ENCODE peak calls at places on chromosomes 6 and 20, in seven cellular contexts. One of them, this sample, is unnamed.
A peak's percentile ranks its signal among the peaks of the same experiment; 100 is the strongest.

GRCh38 chr6:27839303-27840081 is 72.7 kb downstream of the OR2B2 start:
- DNase-seq in ureter: no peak
- DNase-seq in HT-29: peak; percentile 64
- DNase-seq in smooth muscle cell of the brain vasculature: no peak
- DNase-seq in fibroblast of mammary gland: peak; percentile 96
- DNase-seq in ELR: peak; percentile 91
- DNase-seq in COR-L47: peak; percentile 52
- DNase-seq in this sample: peak; percentile 92

GRCh38 chr6:13406781-13407180 is 78.4 kb upstream of the TBC1D7 start:
- DNase-seq in ureter: no peak
- DNase-seq in HT-29: peak; percentile 28
- DNase-seq in smooth muscle cell of the brain vasculature: no peak
- DNase-seq in fibroblast of mammary gland: no peak
- DNase-seq in ELR: no peak
- DNase-seq in COR-L47: no peak
- DNase-seq in this sample: peak; percentile 33

GRCh38 chr6:44133003-44133931 is 5.9 kb downstream of the TMEM63B start:
- DNase-seq in ureter: peak; percentile 62
- DNase-seq in HT-29: peak; percentile 57
- DNase-seq in smooth muscle cell of the brain vasculature: no peak
- DNase-seq in fibroblast of mammary gland: peak; percentile 33
- DNase-seq in ELR: peak; percentile 57
- DNase-seq in COR-L47: peak; percentile 54
- DNase-seq in this sample: peak; percentile 43

GRCh38 chr20:2539341-2539740 is 3.0 kb downstream of the TMC2 start:
- DNase-seq in ureter: no peak
- DNase-seq in HT-29: no peak
- DNase-seq in smooth muscle cell of the brain vasculature: no peak
- DNase-seq in fibroblast of mammary gland: no peak
- DNase-seq in ELR: no peak
- DNase-seq in COR-L47: no peak
- DNase-seq in this sample: no peak

GRCh38 chr6:144778773-144779531 is 493.8 kb downstream of the UTRN start:
- DNase-seq in ureter: no peak
- DNase-seq in HT-29: peak; percentile 11
- DNase-seq in smooth muscle cell of the brain vasculature: no peak
- DNase-seq in fibroblast of mammary gland: no peak
- DNase-seq in ELR: peak; percentile 20
- DNase-seq in COR-L47: no peak
- DNase-seq in this sample: peak; percentile 17

GRCh38 chr6:1940381-1940780 is 305.0 kb downstream of the GMDS start:
- DNase-seq in ureter: no peak
- DNase-seq in HT-29: no peak
- DNase-seq in smooth muscle cell of the brain vasculature: peak; percentile 40
- DNase-seq in fibroblast of mammary gland: no peak
- DNase-seq in ELR: no peak
- DNase-seq in COR-L47: no peak
- DNase-seq in this sample: no peak

GRCh38 chr6:31736026-31736767 is at the start of gene CLIC1:
- DNase-seq in ureter: peak; percentile 93
- DNase-seq in HT-29: peak; percentile 86
- DNase-seq in smooth muscle cell of the brain vasculature: no peak
- DNase-seq in fibroblast of mammary gland: peak; percentile 74
- DNase-seq in ELR: peak; percentile 93
- DNase-seq in COR-L47: peak; percentile 63
- DNase-seq in this sample: peak; percentile 87

GRCh38 chr20:9352740-9353139 is 161.7 kb upstream of the LAMP5 start:
- DNase-seq in ureter: no peak
- DNase-seq in HT-29: no peak
- DNase-seq in smooth muscle cell of the brain vasculature: no peak
- DNase-seq in fibroblast of mammary gland: no peak
- DNase-seq in ELR: no peak
- DNase-seq in COR-L47: no peak
- DNase-seq in this sample: no peak

GRCh38 chr6:4805553-4806307 is 29.5 kb downstream of the CDYL start:
- DNase-seq in ureter: no peak
- DNase-seq in HT-29: peak; percentile 72
- DNase-seq in smooth muscle cell of the brain vasculature: no peak
- DNase-seq in fibroblast of mammary gland: peak; percentile 36
- DNase-seq in ELR: peak; percentile 59
- DNase-seq in COR-L47: peak; percentile 64
- DNase-seq in this sample: peak; percentile 63

GRCh38 chr6:6751615-6752014 is 163.1 kb downstream of the LY86 start:
- DNase-seq in ureter: peak; percentile 60
- DNase-seq in HT-29: no peak
- DNase-seq in smooth muscle cell of the brain vasculature: no peak
- DNase-seq in fibroblast of mammary gland: peak; percentile 33
- DNase-seq in ELR: no peak
- DNase-seq in COR-L47: no peak
- DNase-seq in this sample: peak; percentile 46

GRCh38 chr6:51892750-51893149 is 194.7 kb downstream of the PKHD1 start:
- DNase-seq in ureter: no peak
- DNase-seq in HT-29: no peak
- DNase-seq in smooth muscle cell of the brain vasculature: no peak
- DNase-seq in fibroblast of mammary gland: no peak
- DNase-seq in ELR: no peak
- DNase-seq in COR-L47: no peak
- DNase-seq in this sample: peak; percentile 33

GRCh38 chr6:148367418-148368024 is 24.9 kb downstream of the SASH1 start:
- DNase-seq in ureter: no peak
- DNase-seq in HT-29: peak; percentile 84
- DNase-seq in smooth muscle cell of the brain vasculature: peak; percentile 44
- DNase-seq in fibroblast of mammary gland: peak; percentile 82
- DNase-seq in ELR: peak; percentile 81
- DNase-seq in COR-L47: no peak
- DNase-seq in this sample: peak; percentile 51

GRCh38 chr20:41426361-41426900 is 59.8 kb upstream of the EMILIN3 start:
- DNase-seq in ureter: no peak
- DNase-seq in HT-29: no peak
- DNase-seq in smooth muscle cell of the brain vasculature: no peak
- DNase-seq in fibroblast of mammary gland: no peak
- DNase-seq in ELR: no peak
- DNase-seq in COR-L47: no peak
- DNase-seq in this sample: no peak

GRCh38 chr20:53846640-53847039 is 223.8 kb downstream of the BCAS1 start:
- DNase-seq in ureter: no peak
- DNase-seq in HT-29: no peak
- DNase-seq in smooth muscle cell of the brain vasculature: no peak
- DNase-seq in fibroblast of mammary gland: no peak
- DNase-seq in ELR: no peak
- DNase-seq in COR-L47: no peak
- DNase-seq in this sample: no peak

GRCh38 chr20:51532577-51533191 is 9.8 kb downstream of the NFATC2 start:
- DNase-seq in ureter: peak; percentile 77
- DNase-seq in HT-29: no peak
- DNase-seq in smooth muscle cell of the brain vasculature: no peak
- DNase-seq in fibroblast of mammary gland: peak; percentile 6
- DNase-seq in ELR: peak; percentile 73
- DNase-seq in COR-L47: no peak
- DNase-seq in this sample: no peak

GRCh38 chr6:100276311-100277057 is 188.2 kb downstream of the SIM1 start:
- DNase-seq in ureter: no peak
- DNase-seq in HT-29: no peak
- DNase-seq in smooth muscle cell of the brain vasculature: no peak
- DNase-seq in fibroblast of mammary gland: no peak
- DNase-seq in ELR: no peak
- DNase-seq in COR-L47: no peak
- DNase-seq in this sample: no peak

GRCh38 chr6:112691289-112691688 is 344.2 kb downstream of the RFPL4B start:
- DNase-seq in ureter: no peak
- DNase-seq in HT-29: peak; percentile 12
- DNase-seq in smooth muscle cell of the brain vasculature: no peak
- DNase-seq in fibroblast of mammary gland: peak; percentile 93
- DNase-seq in ELR: peak; percentile 90
- DNase-seq in COR-L47: no peak
- DNase-seq in this sample: peak; percentile 71

GRCh38 chr6:125534430-125535263 is 214.8 kb upstream of the HEY2 start:
- DNase-seq in ureter: no peak
- DNase-seq in HT-29: no peak
- DNase-seq in smooth muscle cell of the brain vasculature: no peak
- DNase-seq in fibroblast of mammary gland: no peak
- DNase-seq in ELR: no peak
- DNase-seq in COR-L47: no peak
- DNase-seq in this sample: no peak

GRCh38 chr6:36616888-36617521 is 22.8 kb downstream of the SRSF3 start:
- DNase-seq in ureter: peak; percentile 77
- DNase-seq in HT-29: peak; percentile 67
- DNase-seq in smooth muscle cell of the brain vasculature: no peak
- DNase-seq in fibroblast of mammary gland: peak; percentile 46
- DNase-seq in ELR: peak; percentile 45
- DNase-seq in COR-L47: peak; percentile 77
- DNase-seq in this sample: peak; percentile 99

GRCh38 chr6:29500594-29500993 is 12.8 kb upstream of the MAS1L start:
- DNase-seq in ureter: no peak
- DNase-seq in HT-29: no peak
- DNase-seq in smooth muscle cell of the brain vasculature: no peak
- DNase-seq in fibroblast of mammary gland: no peak
- DNase-seq in ELR: no peak
- DNase-seq in COR-L47: no peak
- DNase-seq in this sample: no peak

GRCh38 chr6:32774428-32774827 is 11.1 kb upstream of the HLA-DQB2 start:
- DNase-seq in ureter: no peak
- DNase-seq in HT-29: no peak
- DNase-seq in smooth muscle cell of the brain vasculature: no peak
- DNase-seq in fibroblast of mammary gland: no peak
- DNase-seq in ELR: peak; percentile 5
- DNase-seq in COR-L47: no peak
- DNase-seq in this sample: no peak

GRCh38 chr6:148967546-148967945 is 220.7 kb downstream of the UST start:
- DNase-seq in ureter: no peak
- DNase-seq in HT-29: no peak
- DNase-seq in smooth muscle cell of the brain vasculature: no peak
- DNase-seq in fibroblast of mammary gland: no peak
- DNase-seq in ELR: no peak
- DNase-seq in COR-L47: peak; percentile 75
- DNase-seq in this sample: no peak

GRCh38 chr20:57782631-57783041 is 72.8 kb upstream of the PMEPA1 start:
- DNase-seq in ureter: no peak
- DNase-seq in HT-29: no peak
- DNase-seq in smooth muscle cell of the brain vasculature: no peak
- DNase-seq in fibroblast of mammary gland: no peak
- DNase-seq in ELR: no peak
- DNase-seq in COR-L47: no peak
- DNase-seq in this sample: no peak

GRCh38 chr6:139240161-139241010 is 51.4 kb downstream of the TXLNB start:
- DNase-seq in ureter: no peak
- DNase-seq in HT-29: peak; percentile 23
- DNase-seq in smooth muscle cell of the brain vasculature: peak; percentile 80
- DNase-seq in fibroblast of mammary gland: peak; percentile 86
- DNase-seq in ELR: no peak
- DNase-seq in COR-L47: peak; percentile 14
- DNase-seq in this sample: peak; percentile 66

GRCh38 chr6:8441452-8441851 is 6.1 kb upstream of the SLC35B3 start:
- DNase-seq in ureter: no peak
- DNase-seq in HT-29: no peak
- DNase-seq in smooth muscle cell of the brain vasculature: no peak
- DNase-seq in fibroblast of mammary gland: no peak
- DNase-seq in ELR: no peak
- DNase-seq in COR-L47: no peak
- DNase-seq in this sample: no peak

GRCh38 chr6:124226396-124226795 is 422.7 kb downstream of the NKAIN2 start:
- DNase-seq in ureter: no peak
- DNase-seq in HT-29: no peak
- DNase-seq in smooth muscle cell of the brain vasculature: no peak
- DNase-seq in fibroblast of mammary gland: peak; percentile 73
- DNase-seq in ELR: no peak
- DNase-seq in COR-L47: no peak
- DNase-seq in this sample: peak; percentile 62

GRCh38 chr6:32883789-32884188 is 29.8 kb downstream of the PSMB9 start:
- DNase-seq in ureter: no peak
- DNase-seq in HT-29: no peak
- DNase-seq in smooth muscle cell of the brain vasculature: no peak
- DNase-seq in fibroblast of mammary gland: peak; percentile 91
- DNase-seq in ELR: peak; percentile 25
- DNase-seq in COR-L47: no peak
- DNase-seq in this sample: peak; percentile 88

GRCh38 chr20:35947489-35947888 is 6.8 kb downstream of the SCAND1 start:
- DNase-seq in ureter: no peak
- DNase-seq in HT-29: peak; percentile 59
- DNase-seq in smooth muscle cell of the brain vasculature: no peak
- DNase-seq in fibroblast of mammary gland: peak; percentile 33
- DNase-seq in ELR: peak; percentile 61
- DNase-seq in COR-L47: peak; percentile 18
- DNase-seq in this sample: peak; percentile 38

GRCh38 chr6:96611342-96611964 is 48.5 kb downstream of the FHL5 start:
- DNase-seq in ureter: no peak
- DNase-seq in HT-29: no peak
- DNase-seq in smooth muscle cell of the brain vasculature: no peak
- DNase-seq in fibroblast of mammary gland: no peak
- DNase-seq in ELR: no peak
- DNase-seq in COR-L47: no peak
- DNase-seq in this sample: no peak

GRCh38 chr6:143135797-143136561 is 75.3 kb downstream of the AIG1 start:
- DNase-seq in ureter: no peak
- DNase-seq in HT-29: no peak
- DNase-seq in smooth muscle cell of the brain vasculature: no peak
- DNase-seq in fibroblast of mammary gland: no peak
- DNase-seq in ELR: no peak
- DNase-seq in COR-L47: no peak
- DNase-seq in this sample: no peak